ENCODE peak calls at places on chromosomes 3 and 15, in five cellular contexts. One of them, this sample, is unnamed.

GRCh38 chr3:188188911-188189310 is 35.0 kb downstream of the LPP start:
- DNase-seq in sigmoid colon: no peak
- DNase-seq in GM12878: no peak
- DNase-seq in A549: no peak
- DNase-seq in transverse colon: no peak
- DNase-seq in this sample: no peak

GRCh38 chr15:83491486-83491885 is 44.3 kb downstream of the SH3GL3 start:
- DNase-seq in sigmoid colon: no peak
- DNase-seq in GM12878: no peak
- DNase-seq in A549: no peak
- DNase-seq in transverse colon: no peak
- DNase-seq in this sample: no peak

GRCh38 chr15:44489464-44489863 is 47.5 kb upstream of the EIF3J start:
- DNase-seq in sigmoid colon: no peak
- DNase-seq in GM12878: no peak
- DNase-seq in A549: no peak
- DNase-seq in transverse colon: no peak
- DNase-seq in this sample: no peak

GRCh38 chr3:194270627-194271458 is 80.3 kb downstream of the CPN2 start:
- DNase-seq in sigmoid colon: peak; percentile 97
- DNase-seq in GM12878: no peak
- DNase-seq in A549: no peak
- DNase-seq in transverse colon: peak; percentile 68
- DNase-seq in this sample: peak; percentile 63

GRCh38 chr3:53718462-53718861 is 127.8 kb downstream of the CHDH start:
- DNase-seq in sigmoid colon: no peak
- DNase-seq in GM12878: no peak
- DNase-seq in A549: no peak
- DNase-seq in transverse colon: peak; percentile 18
- DNase-seq in this sample: peak; percentile 21

GRCh38 chr3:182755308-182756106 is 37.8 kb upstream of the ATP11B start:
- DNase-seq in sigmoid colon: no peak
- DNase-seq in GM12878: no peak
- DNase-seq in A549: no peak
- DNase-seq in transverse colon: no peak
- DNase-seq in this sample: no peak

GRCh38 chr15:70051948-70052633 is 45.6 kb downstream of the TLE3 start:
- DNase-seq in sigmoid colon: peak; percentile 57
- DNase-seq in GM12878: no peak
- DNase-seq in A549: no peak
- DNase-seq in transverse colon: no peak
- DNase-seq in this sample: no peak

GRCh38 chr3:147890114-147890513 is 480.9 kb downstream of the ZIC1 start:
- DNase-seq in sigmoid colon: no peak
- DNase-seq in GM12878: peak; percentile 33
- DNase-seq in A549: no peak
- DNase-seq in transverse colon: no peak
- DNase-seq in this sample: no peak

GRCh38 chr15:23385886-23386430 is 31.4 kb downstream of the GOLGA8S start:
- DNase-seq in sigmoid colon: no peak
- DNase-seq in GM12878: no peak
- DNase-seq in A549: no peak
- DNase-seq in transverse colon: peak; percentile 25
- DNase-seq in this sample: no peak

DNA sequence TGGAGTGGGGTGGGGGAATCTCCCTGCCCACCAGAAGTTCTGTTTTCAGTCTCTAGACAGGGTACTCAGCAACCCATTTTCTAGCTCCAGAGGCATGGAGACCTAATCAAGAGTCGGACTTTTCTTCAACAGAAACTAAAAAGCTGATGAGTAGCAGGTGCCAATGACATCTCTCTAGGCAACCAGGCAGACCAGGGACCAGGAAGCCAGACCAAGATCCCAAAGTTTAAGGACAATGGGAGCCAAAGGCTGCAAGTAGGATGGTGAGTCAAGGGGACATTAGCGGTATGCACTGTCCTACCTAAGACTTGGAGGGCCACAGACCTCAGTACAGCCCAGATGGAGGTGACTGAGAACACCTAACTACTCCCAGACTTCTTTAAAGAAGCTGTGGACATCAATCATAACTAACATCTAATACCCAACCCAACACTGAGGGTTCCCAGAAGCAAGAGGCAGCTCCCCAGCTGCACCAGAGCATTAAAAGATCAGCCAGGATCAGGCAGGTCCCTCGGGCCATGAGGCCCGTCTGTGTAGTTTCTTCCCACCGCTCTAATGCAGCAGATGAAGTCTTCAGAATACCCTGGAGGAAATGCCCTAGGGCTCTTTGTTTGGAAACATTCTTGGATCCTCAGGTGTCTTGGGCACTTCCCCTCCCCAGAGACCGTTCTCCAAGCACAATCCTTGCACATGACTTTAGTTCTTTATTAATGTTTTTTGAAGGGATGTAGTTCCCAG is 979 bp downstream of the CCDC71 start:
- DNase-seq in sigmoid colon: no peak
- DNase-seq in GM12878: no peak
- DNase-seq in A549: no peak
- DNase-seq in transverse colon: no peak
- DNase-seq in this sample: no peak
- TF ChIP-seq POLR2A in sigmoid colon: no peak
- TF ChIP-seq POLR2A in GM12878: peak; percentile 12
- TF ChIP-seq POLR2A in A549: no peak
- TF ChIP-seq POLR2A in transverse colon: no peak
- TF ChIP-seq POLR2A in this sample: no peak

DNA sequence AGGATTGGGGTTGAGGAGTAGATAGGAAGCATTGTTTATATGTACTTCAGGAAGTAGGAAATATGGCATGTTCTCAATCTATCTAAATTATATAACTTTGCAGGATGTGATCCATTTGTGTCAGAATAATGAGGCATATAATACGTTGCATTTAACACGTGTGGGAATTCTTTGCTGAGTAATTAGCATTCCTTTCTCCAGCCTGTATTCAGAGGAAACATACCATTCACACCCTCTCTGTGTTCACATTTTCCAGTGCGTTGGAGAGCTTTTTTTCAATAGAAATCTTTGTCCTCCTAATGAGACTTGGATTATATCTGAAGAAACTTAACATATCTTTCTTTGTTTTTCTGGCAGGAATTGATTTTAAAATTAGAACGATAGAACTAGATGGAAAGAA is 33.0 kb upstream of the APH1B start:
- DNase-seq in sigmoid colon: no peak
- DNase-seq in GM12878: no peak
- DNase-seq in A549: no peak
- DNase-seq in transverse colon: no peak
- DNase-seq in this sample: no peak
- TF ChIP-seq EP300 in sigmoid colon: no peak
- TF ChIP-seq EP300 in GM12878: no peak
- TF ChIP-seq EP300 in A549: no peak
- TF ChIP-seq EP300 in transverse colon: no peak
- TF ChIP-seq EP300 in this sample: no peak

DNA sequence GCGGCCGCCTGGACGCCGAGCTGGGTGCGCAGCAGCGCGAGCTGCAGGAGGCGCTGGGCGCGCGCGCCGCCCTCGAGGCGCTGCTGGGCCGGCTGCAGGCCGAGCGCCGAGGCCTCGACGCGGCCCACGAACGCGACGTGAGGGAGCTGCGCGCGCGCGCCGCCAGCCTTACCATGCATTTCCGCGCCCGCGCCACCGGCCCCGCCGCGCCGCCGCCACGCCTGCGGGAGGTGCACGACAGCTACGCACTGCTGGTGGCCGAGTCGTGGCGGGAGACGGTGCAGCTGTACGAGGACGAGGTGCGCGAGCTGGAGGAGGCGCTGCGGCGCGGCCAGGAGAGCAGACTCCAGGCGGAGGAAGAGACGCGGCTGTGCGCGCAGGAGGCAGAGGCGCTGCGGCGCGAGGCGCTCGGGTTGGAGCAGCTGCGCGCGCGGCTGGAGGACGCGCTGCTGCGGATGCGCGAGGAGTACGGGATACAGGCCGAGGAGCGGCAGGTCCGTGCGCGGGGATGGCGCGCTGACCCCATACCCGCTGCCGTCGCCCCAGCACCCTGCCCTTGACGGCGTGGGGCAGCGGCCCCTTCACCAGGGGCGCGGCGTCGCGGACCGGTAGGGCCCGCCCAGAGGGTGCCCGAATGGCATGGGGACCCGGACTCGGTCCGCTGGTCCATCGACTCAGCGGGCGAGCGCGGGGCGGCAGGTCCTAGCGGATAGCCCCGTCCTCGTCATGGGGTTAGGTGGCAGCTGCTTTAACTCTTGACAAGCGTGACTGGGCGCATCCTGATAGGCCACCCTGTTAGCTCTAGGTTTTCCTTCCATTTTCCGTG is 849 bp downstream of the SYNM start:
- DNase-seq in sigmoid colon: peak; percentile 79
- DNase-seq in GM12878: no peak
- DNase-seq in A549: peak; percentile 60
- DNase-seq in transverse colon: peak; percentile 37
- DNase-seq in this sample: peak; percentile 33
- TF ChIP-seq POLR2A in sigmoid colon: no peak
- TF ChIP-seq POLR2A in GM12878: no peak
- TF ChIP-seq POLR2A in A549: peak; percentile 13
- TF ChIP-seq POLR2A in transverse colon: no peak
- TF ChIP-seq POLR2A in this sample: no peak

GRCh38 chr15:78212546-78213424 is 21.6 kb downstream of the ACSBG1 start:
- DNase-seq in sigmoid colon: peak; percentile 88
- DNase-seq in GM12878: no peak
- DNase-seq in A549: peak; percentile 89
- DNase-seq in transverse colon: peak; percentile 84
- DNase-seq in this sample: peak; percentile 73
- TF ChIP-seq EP300 in sigmoid colon: no peak
- TF ChIP-seq EP300 in GM12878: no peak
- TF ChIP-seq EP300 in A549: no peak
- TF ChIP-seq EP300 in transverse colon: no peak
- TF ChIP-seq EP300 in this sample: no peak

GRCh38 chr3:160676547-160677303 is at the start of gene ARL14:
- DNase-seq in sigmoid colon: no peak
- DNase-seq in GM12878: no peak
- DNase-seq in A549: peak; percentile 68
- DNase-seq in transverse colon: peak; percentile 48
- DNase-seq in this sample: peak; percentile 39
- TF ChIP-seq POLR2A in sigmoid colon: peak; percentile 34
- TF ChIP-seq POLR2A in GM12878: no peak
- TF ChIP-seq POLR2A in A549: no peak
- TF ChIP-seq POLR2A in transverse colon: peak; percentile 91
- TF ChIP-seq POLR2A in this sample: no peak

DNA sequence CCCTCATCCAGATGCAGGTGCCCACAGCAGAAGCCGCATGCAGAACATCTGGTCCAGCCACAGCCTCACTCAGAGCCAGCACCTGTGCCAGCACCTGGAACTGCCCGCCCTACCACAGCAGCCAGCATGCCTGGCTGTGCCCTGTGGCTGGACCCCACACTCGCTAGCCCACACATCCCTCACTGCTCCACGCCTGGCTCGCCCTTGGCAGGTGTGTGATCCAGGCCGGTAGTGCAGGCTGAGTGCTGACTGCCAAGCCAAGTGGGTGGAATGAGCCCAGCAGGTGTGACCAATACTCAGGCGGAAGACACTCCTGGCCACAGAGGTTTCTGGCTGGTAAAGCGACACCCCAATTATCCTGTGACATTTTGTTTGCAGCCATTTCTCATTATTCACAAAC is 162.4 kb upstream of the ROBO1 start:
- DNase-seq in sigmoid colon: peak; percentile 61
- DNase-seq in GM12878: no peak
- DNase-seq in A549: no peak
- DNase-seq in transverse colon: no peak
- DNase-seq in this sample: no peak
- TF ChIP-seq EP300 in sigmoid colon: no peak
- TF ChIP-seq EP300 in GM12878: no peak
- TF ChIP-seq EP300 in A549: no peak
- TF ChIP-seq EP300 in transverse colon: no peak
- TF ChIP-seq EP300 in this sample: no peak

GRCh38 chr15:42273099-42273899 is at the start of the genes GANC and TMEM87A:
- DNase-seq in sigmoid colon: peak; percentile 99
- DNase-seq in GM12878: peak; percentile 95
- DNase-seq in A549: peak; percentile 85
- DNase-seq in transverse colon: peak; percentile 98
- DNase-seq in this sample: peak; percentile 98
- TF ChIP-seq POLR2A in sigmoid colon: peak; percentile 91
- TF ChIP-seq POLR2A in GM12878: peak; percentile 99
- TF ChIP-seq POLR2A in A549: peak; percentile 63
- TF ChIP-seq POLR2A in transverse colon: peak; percentile 93
- TF ChIP-seq POLR2A in this sample: peak; percentile 77

DNA sequence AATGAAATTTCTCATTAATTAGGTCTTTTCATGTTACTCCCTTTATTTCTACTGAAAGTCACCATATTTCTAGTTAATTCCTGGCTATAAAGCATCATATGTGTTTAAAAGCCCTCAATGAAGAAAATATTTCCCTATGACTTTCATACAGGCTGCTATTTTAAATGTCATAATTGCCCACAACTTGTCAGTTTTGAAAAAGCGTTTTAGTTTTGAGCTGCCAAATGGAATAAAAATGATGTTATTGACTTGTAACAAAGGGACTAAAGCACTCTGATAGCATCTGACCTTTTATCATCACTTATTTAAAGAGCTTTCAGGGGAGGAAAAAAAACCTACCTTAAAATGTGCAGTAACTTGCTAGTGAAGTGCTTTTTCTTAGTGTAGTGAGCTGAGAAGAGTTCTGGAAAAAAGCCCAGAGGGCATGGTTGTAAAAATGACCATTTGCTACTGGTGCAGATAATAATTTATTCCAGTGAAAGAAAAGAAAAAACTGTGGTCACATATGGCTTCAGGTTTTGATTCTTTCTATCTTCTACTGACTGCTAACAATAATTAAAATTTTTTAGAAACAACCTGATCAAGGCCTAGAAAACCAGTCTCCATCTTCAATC is 877.2 kb downstream of the CADM2 start:
- DNase-seq in sigmoid colon: no peak
- DNase-seq in GM12878: no peak
- DNase-seq in A549: no peak
- DNase-seq in transverse colon: no peak
- DNase-seq in this sample: no peak
- TF ChIP-seq EP300 in sigmoid colon: no peak
- TF ChIP-seq EP300 in GM12878: no peak
- TF ChIP-seq EP300 in A549: no peak
- TF ChIP-seq EP300 in transverse colon: no peak
- TF ChIP-seq EP300 in this sample: no peak

GRCh38 chr3:197520311-197521276 is 35.2 kb downstream of the BDH1 start:
- DNase-seq in sigmoid colon: no peak
- DNase-seq in GM12878: no peak
- DNase-seq in A549: peak; percentile 94
- DNase-seq in transverse colon: peak; percentile 88
- DNase-seq in this sample: peak; percentile 78
- TF ChIP-seq POLR2A in sigmoid colon: peak; percentile 30
- TF ChIP-seq POLR2A in GM12878: no peak
- TF ChIP-seq POLR2A in A549: peak; percentile 78
- TF ChIP-seq POLR2A in transverse colon: peak; percentile 58
- TF ChIP-seq POLR2A in this sample: no peak

This sample was measured in stomach.